ENCODE peak calls at places on chromosome 9, in six cellular contexts. U is ELR, S is dorsolateral prefrontal cortex, T is epithelial cell of prostate, O is immature natural killer cell, C is EH. W is an unnamed sample.

GRCh38 chr9:110183208-110184145 is 24.5 kb downstream of the C9orf152 start:
- DNase-seq in U (peak), S (no peak), T (peak), O (peak), C (peak), W (peak)

GRCh38 chr9:121073038-121073437 is 1.7 kb upstream of the CNTRL start:
- DNase-seq in U (peak), S (no peak), T (no peak), O (no peak), C (peak), W (no peak)

GRCh38 chr9:113558632-113559502 is 95.3 kb downstream of the RGS3 start:
- DNase-seq in U (peak), S (peak), T (no peak), O (no peak), C (peak), W (no peak)

GRCh38 chr9:37066139-37066725 is 32.2 kb upstream of the PAX5 start:
- DNase-seq in U (no peak), S (no peak), T (no peak), O (no peak), C (no peak), W (no peak)

GRCh38 chr9:27421567-27421966 is 102.5 kb upstream of the IFNK start:
- DNase-seq in U (no peak), S (no peak), T (no peak), O (no peak), C (no peak), W (no peak)

GRCh38 chr9:81268048-81268447 is 421.3 kb downstream of the TLE1 start:
- DNase-seq in U (peak), S (no peak), T (no peak), O (no peak), C (peak), W (no peak)

GRCh38 chr9:69975681-69976080 is 68.0 kb upstream of the MAMDC2 start:
- DNase-seq in U (peak), S (no peak), T (no peak), O (no peak), C (peak), W (no peak)

GRCh38 chr9:72149231-72149975 is at the start of gene GDA:
- DNase-seq in U (no peak), S (peak), T (no peak), O (no peak), C (no peak), W (no peak)

GRCh38 chr9:112404367-112404979 is 24.6 kb downstream of the HSDL2 start:
- DNase-seq in U (no peak), S (no peak), T (no peak), O (no peak), C (peak), W (no peak)

GRCh38 chr9:129894106-129894823 is 59.0 kb downstream of the USP20 start:
- DNase-seq in U (no peak), S (peak), T (no peak), O (no peak), C (no peak), W (peak)

GRCh38 chr9:70486127-70486526 is 71.7 kb upstream of the KLF9 start:
- DNase-seq in U (no peak), S (no peak), T (no peak), O (no peak), C (peak), W (no peak)

GRCh38 chr9:83538172-83538889 is at the start of gene FRMD3:
- DNase-seq in U (peak), S (peak), T (peak), O (no peak), C (peak), W (peak)

GRCh38 chr9:8802242-8802641 is 1002.7 kb upstream of the DMAC1 start:
- DNase-seq in U (no peak), S (no peak), T (no peak), O (no peak), C (no peak), W (no peak)

GRCh38 chr9:98191210-98191609 is 1.2 kb downstream of the CORO2A start:
- DNase-seq in U (no peak), S (no peak), T (no peak), O (no peak), C (no peak), W (no peak)

GRCh38 chr9:95626885-95627558 is 110.3 kb upstream of the PTCH1 start:
- DNase-seq in U (peak), S (no peak), T (no peak), O (peak), C (no peak), W (no peak)

GRCh38 chr9:76607730-76608475 is 148.9 kb downstream of the GCNT1 start:
- DNase-seq in U (no peak), S (no peak), T (no peak), O (no peak), C (no peak), W (no peak)

GRCh38 chr9:73042155-73042554 is 89.3 kb upstream of the ALDH1A1 start:
- DNase-seq in U (peak), S (no peak), T (no peak), O (no peak), C (peak), W (no peak)

GRCh38 chr9:119257592-119257991 is 111.6 kb downstream of the BRINP1 start:
- DNase-seq in U (no peak), S (no peak), T (no peak), O (no peak), C (no peak), W (no peak)

GRCh38 chr9:132993511-132993939 is 15.0 kb downstream of the GFI1B start:
- DNase-seq in U (no peak), S (no peak), T (peak), O (no peak), C (no peak), W (no peak)

GRCh38 chr9:36665387-36665786 is 92.7 kb downstream of the MELK start:
- DNase-seq in U (no peak), S (no peak), T (no peak), O (no peak), C (peak), W (no peak)

GRCh38 chr9:642014-642413 is 199.5 kb upstream of the DMRT1 start:
- DNase-seq in U (no peak), S (no peak), T (no peak), O (no peak), C (no peak), W (no peak)

GRCh38 chr9:126701820-126702500 is 88.2 kb downstream of the LMX1B start:
- DNase-seq in U (no peak), S (no peak), T (no peak), O (no peak), C (no peak), W (no peak)

GRCh38 chr9:69768716-69769115 is 8.9 kb upstream of the PTAR1 start:
- DNase-seq in U (no peak), S (no peak), T (no peak), O (no peak), C (peak), W (no peak)

GRCh38 chr9:21933865-21934264 is 60.3 kb downstream of the CDKN2A start:
- DNase-seq in U (peak), S (no peak), T (no peak), O (no peak), C (peak), W (no peak)

GRCh38 chr9:114207034-114207815 is 51.9 kb downstream of the COL27A1 start:
- DNase-seq in U (peak), S (no peak), T (no peak), O (no peak), C (peak), W (peak)

GRCh38 chr9:93670208-93671029 is 94.0 kb downstream of the PHF2 start:
- DNase-seq in U (peak), S (no peak), T (no peak), O (no peak), C (peak), W (no peak)

GRCh38 chr9:34493972-34494535 is 28.7 kb downstream of the ENHO start:
- DNase-seq in U (peak), S (no peak), T (no peak), O (peak), C (peak), W (no peak)

GRCh38 chr9:31542384-31543055 is 841.9 kb upstream of the ACO1 start:
- DNase-seq in U (no peak), S (no peak), T (peak), O (no peak), C (no peak), W (no peak)

GRCh38 chr9:121651295-121652036 is at the start of gene DAB2IP:
- DNase-seq in U (peak), S (peak), T (no peak), O (no peak), C (peak), W (peak)

GRCh38 chr9:6852243-6852963 is 94.6 kb downstream of the KDM4C start:
- DNase-seq in U (peak), S (no peak), T (no peak), O (no peak), C (peak), W (no peak)

GRCh38 chr9:84748112-84748511 is 78.6 kb downstream of the NTRK2 start:
- DNase-seq in U (no peak), S (no peak), T (no peak), O (no peak), C (no peak), W (no peak)

GRCh38 chr9:97319380-97319779 is 11.9 kb downstream of the CCDC180 start:
- DNase-seq in U (no peak), S (no peak), T (no peak), O (no peak), C (no peak), W (no peak)

GRCh38 chr9:122197334-122197872 is 31.4 kb downstream of the LHX6 start:
- DNase-seq in U (no peak), S (no peak), T (no peak), O (no peak), C (no peak), W (no peak)

W was measured in cerebellum.